ENCODE peak calls at places on chromosomes 13 and 19, in nine cellular contexts. P is kidney glomerular epithelial cell; Y is GM12865; J is stimulated activated CD4-positive, alpha-beta T cell treated with anti-CD3 and anti-CD28 coated beads, Interleukin-2, amount 100 ng/mL, for 24 hours; V is amygdala; R is activated CD4-positive, alpha-beta T cell treated with anti-CD3 and anti-CD28 coated beads, Interleukin-2, amount 50 U/mL, for 1 hour; S is G401; F is Peyer's patch; W is memory B cell. O is an unnamed sample.

GRCh38 chr13:32086791-32087441 is 55.3 kb downstream of the FRY start:
- DNase-seq in P (no peak), Y (no peak), J (no peak), V (no peak), R (no peak), S (no peak), F (no peak), W (no peak), O (no peak)

GRCh38 chr13:113020323-113021080 is 51.5 kb downstream of the MCF2L start:
- DNase-seq in P (no peak), Y (peak), J (no peak), V (no peak), R (no peak), S (no peak), F (no peak), W (no peak), O (no peak)

GRCh38 chr13:111949311-111949710 is 117.6 kb upstream of the SOX1 start:
- DNase-seq in P (no peak), Y (no peak), J (no peak), V (no peak), R (no peak), S (no peak), F (peak), W (no peak), O (no peak)

GRCh38 chr13:50334092-50334778 is 319.0 kb downstream of the KCNRG start:
- DNase-seq in P (no peak), Y (no peak), J (no peak), V (no peak), R (no peak), S (no peak), F (no peak), W (no peak), O (no peak)

GRCh38 chr19:37778613-37779138 is 710 bp downstream of the ZNF573 start:
- DNase-seq in P (peak), Y (no peak), J (no peak), V (no peak), R (no peak), S (peak), F (no peak), W (no peak), O (peak)

GRCh38 chr19:17026041-17026658 is 460 bp downstream of the CPAMD8 start:
- DNase-seq in P (no peak), Y (no peak), J (no peak), V (no peak), R (no peak), S (no peak), F (no peak), W (peak), O (no peak)

GRCh38 chr13:33873251-33873908 is 55.4 kb downstream of the RFC3 start:
- DNase-seq in P (no peak), Y (no peak), J (no peak), V (no peak), R (no peak), S (no peak), F (no peak), W (no peak), O (no peak)

GRCh38 chr19:12828494-12828893 is 5.9 kb downstream of the RTBDN start:
- DNase-seq in P (no peak), Y (peak), J (peak), V (no peak), R (no peak), S (peak), F (peak), W (no peak), O (no peak)

GRCh38 chr19:3073159-3073563 is 10.9 kb upstream of the TLE5 start:
- DNase-seq in P (no peak), Y (no peak), J (no peak), V (no peak), R (no peak), S (peak), F (no peak), W (no peak), O (no peak)

GRCh38 chr19:5057860-5058259 is 88.9 kb downstream of the KDM4B start:
- DNase-seq in P (no peak), Y (peak), J (no peak), V (no peak), R (no peak), S (peak), F (no peak), W (no peak), O (no peak)

GRCh38 chr13:109862627-109863026 is 76.2 kb upstream of the IRS2 start:
- DNase-seq in P (no peak), Y (no peak), J (no peak), V (no peak), R (no peak), S (no peak), F (no peak), W (no peak), O (no peak)

GRCh38 chr19:35013047-35013819 is 13.1 kb downstream of the GRAMD1A start:
- DNase-seq in P (no peak), Y (peak), J (peak), V (peak), R (peak), S (no peak), F (peak), W (peak), O (no peak)